ENCODE peak calls at places on chromosomes 13 and 19, in seven cellular contexts. E is fibroblast of lung, Q is GM23338, H is cardiac muscle cell, G is BE2C, L is adipocyte, U is stomach. V is an unnamed sample. For H3K27me3 and H3K4me1, the result is how much of the 10 kb centered on the place peaks cover.

GRCh38 chr13:33262069-33262487 is 23.5 kb downstream of the STARD13 start:
- DNase-seq in L (no peak), E (peak), U (no peak), Q (no peak), G (peak), H (no peak), V (no peak)

GRCh38 chr19:676343-677105 is at the start of gene FSTL3:
- DNase-seq in G (no peak), L (peak), Q (no peak), E (peak), U (no peak), H (peak), V (no peak)

GRCh38 chr13:100273576-100273975 is 184.7 kb downstream of the PCCA start:
- DNase-seq in G (no peak), E (no peak), U (no peak), Q (peak), L (no peak), H (no peak), V (no peak)

GRCh38 chr13:44710576-44710975 is 134.4 kb upstream of the TSC22D1 start:
- DNase-seq in Q (no peak), E (peak), H (peak), U (no peak), L (peak), G (no peak), V (no peak)

GRCh38 chr13:106036870-106037269 is 498.6 kb downstream of the EFNB2 start:
- DNase-seq in H (no peak), U (no peak), G (peak), E (no peak), Q (peak), L (no peak), V (peak)

GRCh38 chr13:47661076-47661475 is 340.0 kb downstream of the SUCLA2 start:
- DNase-seq in L (no peak), U (no peak), G (no peak), H (peak), Q (no peak), E (peak), V (no peak)

GRCh38 chr19:54532528-54532927 is 29.9 kb downstream of the LAIR2 start:
- DNase-seq in H (no peak), E (no peak), Q (no peak), L (no peak), G (no peak), U (no peak), V (no peak)

GRCh38 chr13:94660695-94661324 is 51.5 kb downstream of the SOX21 start:
- DNase-seq in Q (peak), U (no peak), L (peak), G (no peak), H (peak), E (peak), V (peak)

GRCh38 chr19:58388175-58388526 is 1.1 kb downstream of the RPS5 start:
- DNase-seq in U (no peak), G (no peak), L (no peak), Q (no peak), H (no peak), E (no peak), V (no peak)

GRCh38 chr13:101382086-101382485 is 34.2 kb downstream of the NALCN start:
- DNase-seq in E (no peak), Q (peak), G (no peak), U (no peak), H (no peak), L (peak), V (no peak)

GRCh38 chr13:110610955-110611595 is 4.3 kb upstream of the NAXD start:
- DNase-seq in Q (no peak), G (no peak), E (peak), L (no peak), H (no peak), U (no peak), V (no peak)

GRCh38 chr13:39016789-39017188 is 21.1 kb downstream of the PROSER1 start:
- DNase-seq in Q (peak), E (no peak), L (peak), U (no peak), G (peak), H (peak), V (peak)

GRCh38 chr13:99995104-99995502 is 13.5 kb downstream of the ZIC2 start:
- DNase-seq in G (no peak), L (no peak), H (no peak), E (no peak), Q (no peak), U (no peak), V (no peak)

GRCh38 chr19:58407658-58408151 is 744 bp upstream of the ZNF584 start:
- DNase-seq in G (no peak), Q (peak), U (no peak), L (peak), E (no peak), H (no peak), V (no peak)

DNA sequence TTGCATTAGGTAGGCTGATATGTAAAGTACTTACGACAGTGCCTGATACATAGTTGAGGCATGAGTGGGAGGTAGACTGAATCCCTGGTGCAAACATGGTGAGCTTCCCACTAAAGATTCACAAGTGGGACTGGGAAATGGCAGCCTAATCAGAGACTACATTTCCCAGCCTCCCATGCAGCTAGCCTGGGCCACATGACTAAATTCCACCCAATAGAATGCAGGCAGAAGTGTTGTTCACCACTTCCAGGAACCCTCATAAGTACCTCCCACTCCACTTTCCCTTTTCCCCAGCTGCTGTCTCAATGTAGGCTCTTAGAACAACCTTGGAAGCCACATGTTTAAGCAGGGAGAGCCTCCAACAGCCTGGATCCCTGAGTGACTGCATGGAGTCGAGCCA is 104.9 kb downstream of the CACNA1A start:
- DNase-seq in E (peak), U (no peak), Q (peak), H (peak), L (no peak), G (peak), V (no peak)
- H3K27me3 ChIP-seq in E (under half), U (under half), Q (under half), H (under half), L (under half), G (under half), V (under half)

GRCh38 chr19:18657590-18658365 is 20.9 kb downstream of the KLHL26 start:
- DNase-seq in G (peak), Q (peak), U (no peak), E (peak), L (no peak), H (peak), V (peak)
- H3K4me1 ChIP-seq in G (under half), Q (under half), U (under half), E (under half), L (under half), H (under half), V (under half)

GRCh38 chr19:11098861-11099260 is 9.6 kb downstream of the LDLR start:
- DNase-seq in U (no peak), H (no peak), L (no peak), E (no peak), G (no peak), Q (no peak), V (no peak)

GRCh38 chr19:11101057-11101456 is 11.8 kb downstream of the LDLR start:
- DNase-seq in G (no peak), L (no peak), E (no peak), H (no peak), Q (no peak), U (no peak), V (no peak)

GRCh38 chr19:11102944-11103343 is 13.7 kb downstream of the LDLR start:
- DNase-seq in G (no peak), E (no peak), H (no peak), L (no peak), Q (no peak), U (peak), V (no peak)

GRCh38 chr19:11098327-11098726 is 9.1 kb downstream of the LDLR start:
- DNase-seq in U (no peak), E (no peak), H (no peak), G (no peak), Q (no peak), L (no peak), V (no peak)

GRCh38 chr19:11100064-11100463 is 10.8 kb downstream of the LDLR start:
- DNase-seq in G (no peak), H (no peak), E (no peak), U (no peak), Q (no peak), L (no peak), V (no peak)
- H3K4me3 ChIP-seq in G (no peak), H (no peak), E (no peak), U (no peak), Q (no peak), L (no peak), V (no peak)

GRCh38 chr13:21672811-21673591 is 2.1 kb downstream of the FGF9 start:
- DNase-seq in E (no peak), U (no peak), H (no peak), Q (no peak), L (peak), G (no peak), V (no peak)

GRCh38 chr13:21670883-21671792 is at the start of gene FGF9:
- DNase-seq in G (peak), L (peak), H (peak), E (peak), Q (peak), U (peak), V (peak)

GRCh38 chr13:21670006-21670882 is 629 bp upstream of the FGF9 start:
- DNase-seq in U (peak), Q (peak), H (peak), E (peak), L (peak), G (peak), V (peak)

GRCh38 chr13:21671793-21672680 is 1.2 kb downstream of the FGF9 start:
- DNase-seq in G (no peak), H (no peak), U (no peak), L (no peak), Q (peak), E (no peak), V (no peak)

GRCh38 chr13:21668665-21669599 is 1.9 kb upstream of the FGF9 start:
- DNase-seq in Q (peak), E (peak), L (peak), G (no peak), U (no peak), H (peak), V (peak)
- H3K27me3 ChIP-seq in Q (half or more), E (under half), L (half or more), G (half or more), U (under half), H (half or more), V (under half)

GRCh38 chr19:3108775-3109174 is 14.6 kb downstream of the GNA11 start:
- DNase-seq in U (peak), L (peak), G (peak), Q (peak), E (peak), H (peak), V (peak)

GRCh38 chr19:3107658-3108057 is 13.5 kb downstream of the GNA11 start:
- DNase-seq in E (no peak), G (no peak), L (no peak), Q (no peak), U (no peak), H (no peak), V (no peak)

GRCh38 chr19:3106509-3107141 is 12.5 kb downstream of the GNA11 start:
- DNase-seq in G (no peak), Q (no peak), L (no peak), U (no peak), H (no peak), E (no peak), V (no peak)

GRCh38 chr19:3104708-3104983 is 10.5 kb downstream of the GNA11 start:
- DNase-seq in G (no peak), Q (no peak), E (no peak), H (no peak), U (no peak), L (no peak), V (no peak)

GRCh38 chr19:3105641-3106508 is 11.7 kb downstream of the GNA11 start:
- DNase-seq in G (no peak), L (no peak), U (no peak), E (no peak), Q (no peak), H (no peak), V (no peak)
- H3K4me1 ChIP-seq in G (under half), L (under half), U (under half), E (under half), Q (under half), H (under half), V (under half)